ENCODE peak calls at places on chromosomes 1 and 21, in seven cellular contexts. One of them, this sample, is unnamed.

GRCh38 chr1:5481889-5482288 is 510.3 kb downstream of the NPHP4 start:
- DNase-seq in HFFc6: no peak
- DNase-seq in NCI-H748 treated with DMSO at 0.1 percent for 48 hours: no peak
- DNase-seq in fibroblast of mammary gland: no peak
- DNase-seq in PC-9: peak
- DNase-seq in pons: no peak
- DNase-seq in glutamatergic neuron: no peak
- DNase-seq in this sample: no peak

GRCh38 chr1:42239555-42239954 is 75.0 kb upstream of the GUCA2A start:
- DNase-seq in pons: no peak
- DNase-seq in fibroblast of mammary gland: no peak
- DNase-seq in glutamatergic neuron: no peak
- DNase-seq in PC-9: no peak
- DNase-seq in NCI-H748 treated with DMSO at 0.1 percent for 48 hours: no peak
- DNase-seq in HFFc6: no peak
- DNase-seq in this sample: no peak

GRCh38 chr1:218294531-218294930 is 9.4 kb downstream of the RRP15 start:
- DNase-seq in fibroblast of mammary gland: peak
- DNase-seq in pons: no peak
- DNase-seq in NCI-H748 treated with DMSO at 0.1 percent for 48 hours: no peak
- DNase-seq in glutamatergic neuron: no peak
- DNase-seq in HFFc6: peak
- DNase-seq in PC-9: no peak
- DNase-seq in this sample: peak

GRCh38 chr1:17892851-17893250 is 137.7 kb downstream of the ACTL8 start:
- DNase-seq in PC-9: no peak
- DNase-seq in fibroblast of mammary gland: no peak
- DNase-seq in pons: no peak
- DNase-seq in NCI-H748 treated with DMSO at 0.1 percent for 48 hours: no peak
- DNase-seq in glutamatergic neuron: no peak
- DNase-seq in HFFc6: no peak
- DNase-seq in this sample: no peak

GRCh38 chr1:87335175-87335992 is 6.7 kb downstream of the LMO4 start:
- DNase-seq in glutamatergic neuron: peak
- DNase-seq in PC-9: peak
- DNase-seq in HFFc6: peak
- DNase-seq in fibroblast of mammary gland: no peak
- DNase-seq in NCI-H748 treated with DMSO at 0.1 percent for 48 hours: peak
- DNase-seq in pons: peak
- DNase-seq in this sample: peak

GRCh38 chr1:171251042-171251740 is 2.9 kb downstream of the FMO1 start:
- DNase-seq in glutamatergic neuron: peak
- DNase-seq in fibroblast of mammary gland: no peak
- DNase-seq in HFFc6: no peak
- DNase-seq in PC-9: no peak
- DNase-seq in NCI-H748 treated with DMSO at 0.1 percent for 48 hours: peak
- DNase-seq in pons: no peak
- DNase-seq in this sample: peak

GRCh38 chr1:3697810-3698209 is 45.5 kb downstream of the TP73 start:
- DNase-seq in PC-9: peak
- DNase-seq in glutamatergic neuron: no peak
- DNase-seq in NCI-H748 treated with DMSO at 0.1 percent for 48 hours: peak
- DNase-seq in pons: no peak
- DNase-seq in fibroblast of mammary gland: no peak
- DNase-seq in HFFc6: no peak
- DNase-seq in this sample: no peak

GRCh38 chr1:184755226-184756065 is 788 bp upstream of the EDEM3 start:
- DNase-seq in NCI-H748 treated with DMSO at 0.1 percent for 48 hours: no peak
- DNase-seq in glutamatergic neuron: no peak
- DNase-seq in pons: no peak
- DNase-seq in HFFc6: peak
- DNase-seq in PC-9: peak
- DNase-seq in fibroblast of mammary gland: peak
- DNase-seq in this sample: peak

GRCh38 chr1:46547481-46548383 is 3.7 kb downstream of the KNCN start:
- DNase-seq in glutamatergic neuron: peak
- DNase-seq in PC-9: peak
- DNase-seq in NCI-H748 treated with DMSO at 0.1 percent for 48 hours: peak
- DNase-seq in HFFc6: peak
- DNase-seq in fibroblast of mammary gland: peak
- DNase-seq in pons: peak
- DNase-seq in this sample: peak

GRCh38 chr21:40923914-40924313 is 77.0 kb upstream of the DSCAM start:
- DNase-seq in HFFc6: no peak
- DNase-seq in glutamatergic neuron: no peak
- DNase-seq in PC-9: no peak
- DNase-seq in fibroblast of mammary gland: no peak
- DNase-seq in pons: no peak
- DNase-seq in NCI-H748 treated with DMSO at 0.1 percent for 48 hours: no peak
- DNase-seq in this sample: no peak

GRCh38 chr1:226608699-226609505 is 60.3 kb downstream of the STUM start:
- DNase-seq in pons: peak
- DNase-seq in glutamatergic neuron: peak
- DNase-seq in HFFc6: peak
- DNase-seq in NCI-H748 treated with DMSO at 0.1 percent for 48 hours: peak
- DNase-seq in fibroblast of mammary gland: peak
- DNase-seq in PC-9: no peak
- DNase-seq in this sample: peak

GRCh38 chr1:81690881-81691453 is 109.8 kb upstream of the ADGRL2 start:
- DNase-seq in fibroblast of mammary gland: peak
- DNase-seq in NCI-H748 treated with DMSO at 0.1 percent for 48 hours: no peak
- DNase-seq in pons: no peak
- DNase-seq in glutamatergic neuron: no peak
- DNase-seq in PC-9: no peak
- DNase-seq in HFFc6: peak
- DNase-seq in this sample: peak

GRCh38 chr1:234912541-234913312 is 215.9 kb downstream of the TOMM20 start:
- DNase-seq in pons: no peak
- DNase-seq in HFFc6: no peak
- DNase-seq in PC-9: no peak
- DNase-seq in NCI-H748 treated with DMSO at 0.1 percent for 48 hours: no peak
- DNase-seq in fibroblast of mammary gland: no peak
- DNase-seq in glutamatergic neuron: no peak
- DNase-seq in this sample: no peak

GRCh38 chr1:36096500-36097412 is 8.1 kb downstream of the ADPRS start:
- DNase-seq in NCI-H748 treated with DMSO at 0.1 percent for 48 hours: no peak
- DNase-seq in glutamatergic neuron: peak
- DNase-seq in fibroblast of mammary gland: peak
- DNase-seq in pons: no peak
- DNase-seq in HFFc6: peak
- DNase-seq in PC-9: no peak
- DNase-seq in this sample: no peak

GRCh38 chr1:149845416-149845815 is 54.0 kb upstream of the BOLA1 start:
- DNase-seq in HFFc6: no peak
- DNase-seq in glutamatergic neuron: no peak
- DNase-seq in PC-9: no peak
- DNase-seq in NCI-H748 treated with DMSO at 0.1 percent for 48 hours: no peak
- DNase-seq in pons: peak
- DNase-seq in fibroblast of mammary gland: no peak
- DNase-seq in this sample: no peak

GRCh38 chr1:156295391-156295947 is at the start of gene GLMP:
- DNase-seq in HFFc6: peak
- DNase-seq in fibroblast of mammary gland: peak
- DNase-seq in NCI-H748 treated with DMSO at 0.1 percent for 48 hours: peak
- DNase-seq in PC-9: no peak
- DNase-seq in glutamatergic neuron: peak
- DNase-seq in pons: peak
- DNase-seq in this sample: peak

GRCh38 chr1:179798213-179798863 is 55.2 kb downstream of the FAM163A start:
- DNase-seq in pons: no peak
- DNase-seq in glutamatergic neuron: no peak
- DNase-seq in fibroblast of mammary gland: no peak
- DNase-seq in HFFc6: no peak
- DNase-seq in NCI-H748 treated with DMSO at 0.1 percent for 48 hours: no peak
- DNase-seq in PC-9: no peak
- DNase-seq in this sample: no peak

GRCh38 chr1:27119270-27119618 is 35.7 kb downstream of the SLC9A1 start:
- DNase-seq in pons: no peak
- DNase-seq in fibroblast of mammary gland: peak
- DNase-seq in NCI-H748 treated with DMSO at 0.1 percent for 48 hours: no peak
- DNase-seq in PC-9: no peak
- DNase-seq in HFFc6: no peak
- DNase-seq in glutamatergic neuron: no peak
- DNase-seq in this sample: peak

GRCh38 chr1:192805832-192806323 is 3.0 kb upstream of the RGS2 start:
- DNase-seq in HFFc6: peak
- DNase-seq in fibroblast of mammary gland: peak
- DNase-seq in pons: peak
- DNase-seq in PC-9: peak
- DNase-seq in glutamatergic neuron: no peak
- DNase-seq in NCI-H748 treated with DMSO at 0.1 percent for 48 hours: peak
- DNase-seq in this sample: peak

GRCh38 chr1:17214876-17215544 is 10.1 kb downstream of the PADI1 start:
- DNase-seq in fibroblast of mammary gland: no peak
- DNase-seq in glutamatergic neuron: no peak
- DNase-seq in pons: no peak
- DNase-seq in HFFc6: no peak
- DNase-seq in PC-9: peak
- DNase-seq in NCI-H748 treated with DMSO at 0.1 percent for 48 hours: no peak
- DNase-seq in this sample: no peak

GRCh38 chr1:182765416-182765815 is 24.2 kb upstream of the NPL start:
- DNase-seq in PC-9: no peak
- DNase-seq in HFFc6: no peak
- DNase-seq in fibroblast of mammary gland: no peak
- DNase-seq in NCI-H748 treated with DMSO at 0.1 percent for 48 hours: no peak
- DNase-seq in pons: no peak
- DNase-seq in glutamatergic neuron: no peak
- DNase-seq in this sample: no peak

GRCh38 chr1:81834921-81835698 is 34.4 kb downstream of the ADGRL2 start:
- DNase-seq in PC-9: no peak
- DNase-seq in NCI-H748 treated with DMSO at 0.1 percent for 48 hours: no peak
- DNase-seq in HFFc6: no peak
- DNase-seq in glutamatergic neuron: no peak
- DNase-seq in fibroblast of mammary gland: peak
- DNase-seq in pons: no peak
- DNase-seq in this sample: peak

GRCh38 chr1:248739580-248740205 is 15.9 kb downstream of the LYPD8 start:
- DNase-seq in PC-9: no peak
- DNase-seq in NCI-H748 treated with DMSO at 0.1 percent for 48 hours: no peak
- DNase-seq in glutamatergic neuron: no peak
- DNase-seq in HFFc6: no peak
- DNase-seq in pons: no peak
- DNase-seq in fibroblast of mammary gland: no peak
- DNase-seq in this sample: no peak

GRCh38 chr1:99855914-99856450 is 5.8 kb downstream of the AGL start:
- DNase-seq in PC-9: no peak
- DNase-seq in pons: no peak
- DNase-seq in fibroblast of mammary gland: no peak
- DNase-seq in NCI-H748 treated with DMSO at 0.1 percent for 48 hours: no peak
- DNase-seq in HFFc6: peak
- DNase-seq in glutamatergic neuron: no peak
- DNase-seq in this sample: no peak

GRCh38 chr1:5843521-5844096 is 148.6 kb downstream of the NPHP4 start:
- DNase-seq in glutamatergic neuron: no peak
- DNase-seq in PC-9: no peak
- DNase-seq in pons: no peak
- DNase-seq in NCI-H748 treated with DMSO at 0.1 percent for 48 hours: no peak
- DNase-seq in HFFc6: no peak
- DNase-seq in fibroblast of mammary gland: no peak
- DNase-seq in this sample: no peak

GRCh38 chr21:41620541-41620940 is 112.6 kb upstream of the TMPRSS2 start:
- DNase-seq in HFFc6: no peak
- DNase-seq in fibroblast of mammary gland: no peak
- DNase-seq in NCI-H748 treated with DMSO at 0.1 percent for 48 hours: no peak
- DNase-seq in pons: no peak
- DNase-seq in PC-9: no peak
- DNase-seq in glutamatergic neuron: no peak
- DNase-seq in this sample: no peak

GRCh38 chr1:37556712-37557196 is at the start of gene DNALI1:
- DNase-seq in pons: peak
- DNase-seq in NCI-H748 treated with DMSO at 0.1 percent for 48 hours: peak
- DNase-seq in fibroblast of mammary gland: peak
- DNase-seq in PC-9: no peak
- DNase-seq in glutamatergic neuron: peak
- DNase-seq in HFFc6: peak
- DNase-seq in this sample: peak

GRCh38 chr1:243230914-243231313 is 24.2 kb downstream of the CEP170 start:
- DNase-seq in pons: no peak
- DNase-seq in fibroblast of mammary gland: peak
- DNase-seq in glutamatergic neuron: no peak
- DNase-seq in PC-9: peak
- DNase-seq in NCI-H748 treated with DMSO at 0.1 percent for 48 hours: no peak
- DNase-seq in HFFc6: peak
- DNase-seq in this sample: peak

GRCh38 chr1:229296541-229296941 is 25.6 kb downstream of the RAB4A start:
- DNase-seq in NCI-H748 treated with DMSO at 0.1 percent for 48 hours: no peak
- DNase-seq in glutamatergic neuron: no peak
- DNase-seq in HFFc6: peak
- DNase-seq in pons: peak
- DNase-seq in PC-9: peak
- DNase-seq in fibroblast of mammary gland: peak
- DNase-seq in this sample: peak

GRCh38 chr1:97245682-97246081 is 524.1 kb downstream of the PTBP2 start:
- DNase-seq in glutamatergic neuron: no peak
- DNase-seq in PC-9: no peak
- DNase-seq in fibroblast of mammary gland: peak
- DNase-seq in NCI-H748 treated with DMSO at 0.1 percent for 48 hours: no peak
- DNase-seq in HFFc6: no peak
- DNase-seq in pons: peak
- DNase-seq in this sample: peak

GRCh38 chr1:225911207-225912130 is 12.6 kb downstream of the PYCR2 start:
- DNase-seq in HFFc6: peak
- DNase-seq in pons: peak
- DNase-seq in NCI-H748 treated with DMSO at 0.1 percent for 48 hours: no peak
- DNase-seq in fibroblast of mammary gland: peak
- DNase-seq in glutamatergic neuron: peak
- DNase-seq in PC-9: no peak
- DNase-seq in this sample: peak

GRCh38 chr1:236207121-236207520 is 64.8 kb downstream of the GPR137B start:
- DNase-seq in pons: no peak
- DNase-seq in fibroblast of mammary gland: no peak
- DNase-seq in HFFc6: no peak
- DNase-seq in NCI-H748 treated with DMSO at 0.1 percent for 48 hours: no peak
- DNase-seq in PC-9: no peak
- DNase-seq in glutamatergic neuron: no peak
- DNase-seq in this sample: no peak

GRCh38 chr1:230205719-230206198 is 138.7 kb downstream of the GALNT2 start:
- DNase-seq in fibroblast of mammary gland: peak
- DNase-seq in glutamatergic neuron: no peak
- DNase-seq in HFFc6: peak
- DNase-seq in PC-9: no peak
- DNase-seq in NCI-H748 treated with DMSO at 0.1 percent for 48 hours: no peak
- DNase-seq in pons: no peak
- DNase-seq in this sample: peak

GRCh38 chr1:31681421-31681820 is 22.4 kb downstream of the COL16A1 start:
- DNase-seq in fibroblast of mammary gland: no peak
- DNase-seq in pons: no peak
- DNase-seq in glutamatergic neuron: no peak
- DNase-seq in NCI-H748 treated with DMSO at 0.1 percent for 48 hours: no peak
- DNase-seq in PC-9: no peak
- DNase-seq in HFFc6: no peak
- DNase-seq in this sample: no peak

GRCh38 chr1:9200441-9200840 is 34.1 kb upstream of the H6PD start:
- DNase-seq in PC-9: no peak
- DNase-seq in glutamatergic neuron: no peak
- DNase-seq in NCI-H748 treated with DMSO at 0.1 percent for 48 hours: no peak
- DNase-seq in pons: no peak
- DNase-seq in fibroblast of mammary gland: peak
- DNase-seq in HFFc6: peak
- DNase-seq in this sample: peak

GRCh38 chr1:85378526-85378925 is 86.4 kb downstream of the DDAH1 start:
- DNase-seq in PC-9: no peak
- DNase-seq in pons: no peak
- DNase-seq in glutamatergic neuron: no peak
- DNase-seq in HFFc6: no peak
- DNase-seq in fibroblast of mammary gland: no peak
- DNase-seq in NCI-H748 treated with DMSO at 0.1 percent for 48 hours: no peak
- DNase-seq in this sample: no peak